ENCODE peak calls at places on chromosomes 7 and 10, in eight cellular contexts. D is IMR-90, X is NB4, B is lower leg skin, A is sigmoid colon, C is body of pancreas, R is GM12878, U is stomach. T is an unnamed sample.

GRCh38 chr7:157293413-157293788 is 43.4 kb upstream of the DNAJB6 start:
- DNase-seq in R (no peak), C (no peak), A (no peak), U (no peak), D (no peak), X (no peak), B (no peak), T (no peak)

GRCh38 chr7:31408120-31408729 is 67.7 kb upstream of the NEUROD6 start:
- DNase-seq in C (no peak), U (no peak), A (no peak), B (no peak), X (no peak), D (peak; percentile 2), R (no peak), T (peak; percentile 69)

GRCh38 chr10:68560916-68561691 is 967 bp downstream of the TET1 start:
- DNase-seq in U (no peak), R (no peak), C (no peak), B (no peak), D (peak; percentile 36), A (peak; percentile 67), X (peak; percentile 54), T (peak; percentile 70)

GRCh38 chr7:15675379-15675778 is 11.1 kb downstream of the MEOX2 start:
- DNase-seq in U (no peak), C (no peak), B (no peak), R (no peak), A (no peak), D (no peak), X (no peak), T (no peak)

GRCh38 chr10:63236113-63236935 is 103.2 kb downstream of the NRBF2 start:
- DNase-seq in R (no peak), U (no peak), A (no peak), X (peak; percentile 90), C (peak; percentile 64), D (peak; percentile 96), B (no peak), T (peak; percentile 40)

GRCh38 chr10:25753776-25754175 is 180.3 kb upstream of the MYO3A start:
- DNase-seq in A (no peak), R (no peak), C (peak; percentile 8), D (no peak), X (peak; percentile 33), B (no peak), U (no peak), T (no peak)

GRCh38 chr7:151251328-151251925 is 2.9 kb upstream of the SMARCD3 start:
- DNase-seq in U (peak; percentile 55), X (no peak), C (peak; percentile 55), R (no peak), A (peak; percentile 81), D (peak; percentile 66), B (no peak), T (peak; percentile 85)

GRCh38 chr7:10122573-10123100 is 851.0 kb upstream of the PHF14 start:
- DNase-seq in D (no peak), X (no peak), U (no peak), R (no peak), C (peak; percentile 3), A (no peak), B (no peak), T (no peak)

GRCh38 chr7:101374990-101375389 is 12.3 kb downstream of the COL26A1 start:
- DNase-seq in R (no peak), A (no peak), D (no peak), C (no peak), X (no peak), U (no peak), B (no peak), T (no peak)

GRCh38 chr7:73613954-73614735 is 10.2 kb downstream of the MLXIPL start:
- DNase-seq in D (no peak), R (no peak), A (no peak), X (no peak), U (no peak), B (no peak), C (no peak), T (peak; percentile 52)

GRCh38 chr10:91635401-91636400 is 2.8 kb upstream of the PPP1R3C start:
- DNase-seq in D (peak; percentile 81), U (peak; percentile 71), X (peak; percentile 68), R (no peak), B (peak; percentile 77), A (peak; percentile 82), C (peak; percentile 87), T (peak; percentile 47)

GRCh38 chr10:132624847-132625839 is 87.6 kb downstream of the INPP5A start:
- DNase-seq in R (no peak), B (no peak), D (peak; percentile 20), U (no peak), C (no peak), A (peak; percentile 70), X (no peak), T (no peak)

GRCh38 chr10:51224610-51225230 is 150.4 kb downstream of the PRKG1 start:
- DNase-seq in C (no peak), B (no peak), A (no peak), X (no peak), D (peak; percentile 88), U (no peak), R (no peak), T (no peak)

GRCh38 chr10:103854265-103854686 is 1.1 kb downstream of the SH3PXD2A start:
- DNase-seq in D (no peak), B (no peak), C (no peak), X (peak; percentile 81), R (no peak), A (no peak), U (no peak), T (no peak)

GRCh38 chr7:127251048-127251451 is 1.7 kb downstream of the GRM8 start:
- DNase-seq in U (no peak), A (no peak), B (no peak), D (no peak), R (no peak), C (no peak), X (peak; percentile 23), T (no peak)

GRCh38 chr10:14302035-14302434 is 28.7 kb downstream of the FRMD4A start:
- DNase-seq in C (no peak), R (no peak), A (no peak), U (no peak), B (no peak), X (no peak), D (peak; percentile 43), T (peak; percentile 20)

GRCh38 chr7:130884437-130885417 is 150.7 kb upstream of the KLF14 start:
- DNase-seq in U (no peak), X (no peak), A (no peak), C (no peak), R (no peak), B (no peak), D (no peak), T (no peak)

GRCh38 chr7:94145602-94146001 is 141.4 kb upstream of the BET1 start:
- DNase-seq in U (no peak), C (no peak), R (no peak), A (no peak), B (no peak), D (peak; percentile 52), X (no peak), T (no peak)

DNA sequence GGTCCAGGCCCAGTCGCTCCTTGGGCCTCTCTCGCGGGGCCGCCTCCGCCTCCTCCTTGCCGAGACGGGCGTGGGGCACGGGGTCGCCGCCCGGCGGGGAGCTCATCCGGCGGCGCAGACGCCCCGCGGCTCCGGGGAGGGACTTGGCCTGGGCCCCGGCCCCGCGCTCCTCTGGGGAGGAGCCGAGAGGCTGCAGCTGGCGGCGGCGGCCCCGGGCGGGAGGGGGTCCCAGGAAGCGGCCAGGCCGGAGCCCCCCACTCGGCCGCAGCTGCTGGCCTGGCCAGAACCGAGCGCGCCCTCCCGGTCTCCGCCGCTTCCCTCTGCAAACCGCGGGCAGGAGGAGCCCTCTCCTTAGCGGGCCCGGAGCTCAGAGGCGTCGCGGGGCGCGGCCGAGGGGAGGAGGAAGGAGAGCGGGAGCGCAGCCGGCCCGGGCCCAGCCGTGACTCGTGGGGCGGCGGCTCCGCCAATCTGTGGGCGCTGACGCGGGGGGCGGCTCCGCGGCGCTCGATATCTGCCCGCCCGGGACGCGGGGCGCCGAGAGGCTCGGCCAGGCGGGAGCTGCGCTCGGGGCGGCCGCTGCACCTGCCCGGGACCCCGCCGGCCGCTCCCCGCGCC is at the start of gene FAM20C:
- DNase-seq in U (peak; percentile 91), C (peak; percentile 87), X (peak; percentile 79), B (peak; percentile 79), A (peak; percentile 95), R (no peak), D (peak; percentile 79), T (peak; percentile 99)
- TF ChIP-seq POLR2A in U (peak; percentile 30), C (peak; percentile 71), X (no peak), B (no peak), A (peak; percentile 58), R (no peak), D (peak; percentile 74), T (peak; percentile 47)

DNA sequence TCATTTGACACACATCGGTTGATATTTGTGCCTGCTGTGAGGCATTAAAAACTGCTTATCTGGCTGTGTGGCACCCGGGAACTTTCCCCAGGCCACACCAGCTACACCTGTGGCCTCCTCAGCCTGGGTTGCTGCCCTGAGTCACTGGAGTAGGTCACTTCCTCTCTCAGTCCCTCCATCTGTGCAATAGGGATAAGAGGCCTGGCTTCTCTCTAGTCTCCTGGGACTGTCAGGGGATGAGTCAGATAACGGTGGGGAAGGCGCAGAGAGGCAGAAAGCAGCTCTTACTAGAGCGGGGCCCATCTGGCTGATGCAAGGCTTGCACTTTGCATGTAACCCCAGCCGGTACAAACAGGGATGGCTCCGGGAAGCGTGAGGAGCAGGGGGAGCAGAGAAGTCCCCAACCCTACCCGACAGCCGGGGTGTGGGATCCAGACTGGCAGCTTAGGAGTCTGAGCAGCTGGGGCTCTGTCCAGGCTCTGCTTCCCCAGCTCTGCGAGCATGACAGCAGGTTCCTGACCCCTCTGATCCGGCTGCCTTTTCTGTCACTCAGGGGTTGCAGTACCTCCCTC is 34.0 kb downstream of the DNAJB12 start:
- DNase-seq in C (peak; percentile 85), R (peak; percentile 95), B (peak; percentile 84), A (peak; percentile 96), U (peak; percentile 62), D (peak; percentile 99), X (peak; percentile 100), T (peak; percentile 100)
- TF ChIP-seq POLR2A in C (no peak), R (peak; percentile 88), B (no peak), A (peak; percentile 26), U (no peak), D (peak; percentile 76), X (peak; percentile 44), T (no peak)

DNA sequence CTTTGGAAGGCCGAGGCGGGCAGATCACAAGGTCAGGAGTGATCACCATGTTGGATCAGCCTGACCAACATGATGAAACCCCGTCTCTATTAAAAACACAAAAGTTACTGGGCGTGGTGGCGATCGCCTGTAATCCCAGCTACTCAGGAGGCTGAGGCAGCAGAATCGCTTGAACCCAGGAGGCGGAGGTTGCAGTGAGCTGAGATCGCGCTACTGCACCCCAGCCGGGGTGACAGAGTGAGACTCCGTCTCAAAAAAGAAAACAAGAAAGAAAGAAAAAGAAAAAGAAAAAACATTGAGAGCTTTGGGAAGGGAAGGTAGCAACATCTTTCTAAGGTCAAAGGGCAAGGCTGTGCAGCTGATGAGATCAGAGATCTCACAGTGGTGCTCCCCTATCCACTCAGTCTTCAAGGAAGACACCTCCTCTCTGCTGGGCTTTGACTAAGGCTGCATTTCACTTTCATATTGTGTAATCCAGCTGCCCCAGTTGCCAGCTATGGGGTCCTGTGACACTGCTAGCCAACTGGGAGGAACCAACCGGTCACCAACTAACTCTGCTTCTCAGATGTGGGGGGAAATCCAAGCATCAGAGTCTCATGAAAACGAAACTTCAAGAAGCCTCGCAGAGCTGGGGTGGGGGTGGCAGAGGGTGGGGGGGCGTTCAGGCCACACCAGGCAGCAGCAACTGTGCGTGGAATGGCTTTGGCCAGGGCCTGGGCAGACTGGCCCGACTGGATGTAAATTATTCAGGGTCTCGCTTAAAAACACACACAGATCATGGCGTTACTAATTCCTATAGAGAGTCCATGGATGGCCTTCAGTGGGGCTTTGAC is 1.5 kb downstream of the IL15RA start:
- DNase-seq in A (peak; percentile 85), D (peak; percentile 38), U (peak; percentile 49), B (peak; percentile 61), R (peak; percentile 89), C (peak; percentile 67), X (peak; percentile 80), T (no peak)
- TF ChIP-seq POLR2A in A (no peak), D (no peak), U (no peak), B (no peak), R (peak; percentile 50), C (no peak), X (no peak), T (no peak)

GRCh38 chr7:80134536-80135305 is at the start of gene GNAI1:
- DNase-seq in X (peak; percentile 50), C (peak; percentile 36), B (peak; percentile 78), A (peak; percentile 84), R (no peak), D (peak; percentile 74), U (peak; percentile 68), T (peak; percentile 67)
- TF ChIP-seq POLR2A in X (no peak), C (peak; percentile 29), B (no peak), A (peak; percentile 44), R (no peak), D (peak; percentile 66), U (no peak), T (peak; percentile 89)

T was measured in H54.